ENCODE peak calls at places on chromosomes 7 and 10, in seven cellular contexts. One of them, this sample, is unnamed.

GRCh38 chr7:33412336-33412735 is 283.0 kb downstream of the BBS9 start:
- DNase-seq in MM.1S: no peak
- DNase-seq in left ventricle myocardium inferior: no peak
- DNase-seq in endodermal cell: no peak
- DNase-seq in heart left ventricle: no peak
- DNase-seq in cardiac fibroblast: no peak
- DNase-seq in HFFc6: no peak
- DNase-seq in this sample: no peak

GRCh38 chr7:127678947-127679346 is 27.0 kb downstream of the SND1 start:
- DNase-seq in MM.1S: no peak
- DNase-seq in left ventricle myocardium inferior: no peak
- DNase-seq in endodermal cell: no peak
- DNase-seq in heart left ventricle: no peak
- DNase-seq in cardiac fibroblast: peak
- DNase-seq in HFFc6: peak
- DNase-seq in this sample: no peak

GRCh38 chr10:23656735-23657134 is 217.9 kb downstream of the OTUD1 start:
- DNase-seq in MM.1S: peak
- DNase-seq in left ventricle myocardium inferior: no peak
- DNase-seq in endodermal cell: peak
- DNase-seq in heart left ventricle: no peak
- DNase-seq in cardiac fibroblast: peak
- DNase-seq in HFFc6: no peak
- DNase-seq in this sample: no peak

GRCh38 chr7:108017776-108018151 is 14.8 kb upstream of the LAMB1 start:
- DNase-seq in MM.1S: no peak
- DNase-seq in left ventricle myocardium inferior: no peak
- DNase-seq in endodermal cell: no peak
- DNase-seq in heart left ventricle: no peak
- DNase-seq in cardiac fibroblast: no peak
- DNase-seq in HFFc6: no peak
- DNase-seq in this sample: no peak

GRCh38 chr7:16647435-16647960 is 1.5 kb downstream of the BZW2 start:
- DNase-seq in MM.1S: no peak
- DNase-seq in left ventricle myocardium inferior: no peak
- DNase-seq in endodermal cell: no peak
- DNase-seq in heart left ventricle: no peak
- DNase-seq in cardiac fibroblast: no peak
- DNase-seq in HFFc6: no peak
- DNase-seq in this sample: no peak

GRCh38 chr10:129719889-129720590 is 244.0 kb downstream of the EBF3 start:
- DNase-seq in MM.1S: no peak
- DNase-seq in left ventricle myocardium inferior: no peak
- DNase-seq in endodermal cell: no peak
- DNase-seq in heart left ventricle: peak
- DNase-seq in cardiac fibroblast: no peak
- DNase-seq in HFFc6: no peak
- DNase-seq in this sample: no peak

GRCh38 chr7:131689662-131690234 is 133.3 kb upstream of the PODXL start:
- DNase-seq in MM.1S: no peak
- DNase-seq in left ventricle myocardium inferior: no peak
- DNase-seq in endodermal cell: no peak
- DNase-seq in heart left ventricle: no peak
- DNase-seq in cardiac fibroblast: no peak
- DNase-seq in HFFc6: no peak
- DNase-seq in this sample: no peak

GRCh38 chr10:107067843-107068242 is 96.7 kb downstream of the SORCS1 start:
- DNase-seq in MM.1S: no peak
- DNase-seq in left ventricle myocardium inferior: no peak
- DNase-seq in endodermal cell: no peak
- DNase-seq in heart left ventricle: no peak
- DNase-seq in cardiac fibroblast: no peak
- DNase-seq in HFFc6: no peak
- DNase-seq in this sample: no peak

GRCh38 chr10:17383801-17384445 is 70.5 kb downstream of the ST8SIA6 start:
- DNase-seq in MM.1S: no peak
- DNase-seq in left ventricle myocardium inferior: no peak
- DNase-seq in endodermal cell: no peak
- DNase-seq in heart left ventricle: peak
- DNase-seq in cardiac fibroblast: no peak
- DNase-seq in HFFc6: no peak
- DNase-seq in this sample: no peak

GRCh38 chr10:71314028-71314693 is 4.9 kb upstream of the SLC29A3 start:
- DNase-seq in MM.1S: peak
- DNase-seq in left ventricle myocardium inferior: peak
- DNase-seq in endodermal cell: peak
- DNase-seq in heart left ventricle: peak
- DNase-seq in cardiac fibroblast: peak
- DNase-seq in HFFc6: no peak
- DNase-seq in this sample: peak

GRCh38 chr7:84196007-84196551 is 1.5 kb upstream of the SEMA3A start:
- DNase-seq in MM.1S: no peak
- DNase-seq in left ventricle myocardium inferior: no peak
- DNase-seq in endodermal cell: peak
- DNase-seq in heart left ventricle: no peak
- DNase-seq in cardiac fibroblast: peak
- DNase-seq in HFFc6: peak
- DNase-seq in this sample: no peak

GRCh38 chr7:74032191-74032490 is 4.2 kb downstream of the ELN start:
- DNase-seq in MM.1S: no peak
- DNase-seq in left ventricle myocardium inferior: peak
- DNase-seq in endodermal cell: no peak
- DNase-seq in heart left ventricle: peak
- DNase-seq in cardiac fibroblast: peak
- DNase-seq in HFFc6: peak
- DNase-seq in this sample: no peak

GRCh38 chr10:14102056-14102455 is 228.7 kb downstream of the FRMD4A start:
- DNase-seq in MM.1S: no peak
- DNase-seq in left ventricle myocardium inferior: no peak
- DNase-seq in endodermal cell: peak
- DNase-seq in heart left ventricle: no peak
- DNase-seq in cardiac fibroblast: peak
- DNase-seq in HFFc6: no peak
- DNase-seq in this sample: no peak

GRCh38 chr10:70811881-70812280 is 3.9 kb upstream of the SGPL1 start:
- DNase-seq in MM.1S: no peak
- DNase-seq in left ventricle myocardium inferior: no peak
- DNase-seq in endodermal cell: no peak
- DNase-seq in heart left ventricle: no peak
- DNase-seq in cardiac fibroblast: no peak
- DNase-seq in HFFc6: no peak
- DNase-seq in this sample: no peak

GRCh38 chr10:128537888-128538287 is 411.7 kb upstream of the MKI67 start:
- DNase-seq in MM.1S: no peak
- DNase-seq in left ventricle myocardium inferior: no peak
- DNase-seq in endodermal cell: no peak
- DNase-seq in heart left ventricle: no peak
- DNase-seq in cardiac fibroblast: no peak
- DNase-seq in HFFc6: no peak
- DNase-seq in this sample: no peak

GRCh38 chr10:66925896-66926719 is at the start of gene LRRTM3:
- DNase-seq in MM.1S: peak
- DNase-seq in left ventricle myocardium inferior: peak
- DNase-seq in endodermal cell: peak
- DNase-seq in heart left ventricle: peak
- DNase-seq in cardiac fibroblast: peak
- DNase-seq in HFFc6: peak
- DNase-seq in this sample: no peak

GRCh38 chr7:21261627-21262564 is 166.0 kb upstream of the SP4 start:
- DNase-seq in MM.1S: peak
- DNase-seq in left ventricle myocardium inferior: no peak
- DNase-seq in endodermal cell: peak
- DNase-seq in heart left ventricle: no peak
- DNase-seq in cardiac fibroblast: peak
- DNase-seq in HFFc6: peak
- DNase-seq in this sample: peak

GRCh38 chr7:126720232-126720631 is 532.5 kb downstream of the GRM8 start:
- DNase-seq in MM.1S: peak
- DNase-seq in left ventricle myocardium inferior: no peak
- DNase-seq in endodermal cell: no peak
- DNase-seq in heart left ventricle: no peak
- DNase-seq in cardiac fibroblast: no peak
- DNase-seq in HFFc6: no peak
- DNase-seq in this sample: no peak

GRCh38 chr10:63675171-63675570 is 154.0 kb downstream of the REEP3 start:
- DNase-seq in MM.1S: no peak
- DNase-seq in left ventricle myocardium inferior: no peak
- DNase-seq in endodermal cell: no peak
- DNase-seq in heart left ventricle: no peak
- DNase-seq in cardiac fibroblast: no peak
- DNase-seq in HFFc6: peak
- DNase-seq in this sample: no peak

DNA sequence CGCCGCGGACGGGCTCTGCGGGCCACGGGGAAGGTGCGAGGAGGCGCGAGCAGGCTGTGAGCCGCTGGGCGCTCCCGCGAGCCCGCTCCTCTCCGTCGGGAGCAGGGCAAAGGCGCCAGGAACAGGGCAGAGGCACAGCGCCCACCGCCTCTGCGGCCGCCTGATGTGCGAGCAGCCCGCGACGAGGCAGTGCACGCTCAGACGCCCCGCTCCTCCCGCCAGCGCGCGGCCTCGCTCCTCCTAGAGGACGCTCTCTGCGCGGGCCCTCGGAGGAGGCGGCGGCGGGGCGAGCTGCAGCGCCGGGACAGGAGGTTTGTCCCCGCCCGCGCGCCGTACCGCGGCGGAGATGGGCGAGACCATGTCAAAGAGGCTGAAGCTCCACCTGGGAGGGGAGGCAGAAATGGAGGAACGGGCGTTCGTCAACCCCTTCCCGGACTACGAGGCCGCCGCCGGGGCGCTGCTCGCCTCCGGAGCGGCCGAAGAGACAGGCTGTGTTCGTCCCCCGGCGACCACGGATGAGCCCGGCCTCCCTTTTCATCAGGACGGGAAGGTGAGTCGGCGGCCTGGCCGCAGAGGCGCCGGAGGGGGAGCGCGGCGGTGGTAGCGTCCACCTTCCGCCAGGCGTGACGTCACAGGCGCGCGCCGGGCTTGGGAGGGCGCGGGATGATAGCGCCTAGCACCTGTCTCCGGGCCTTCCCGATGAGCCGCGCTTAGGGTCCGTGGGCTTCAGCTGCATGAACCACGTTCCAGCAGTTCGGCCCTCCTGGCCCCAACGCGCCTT is 733 bp downstream of the LANCL2 start:
- DNase-seq in MM.1S: peak
- DNase-seq in left ventricle myocardium inferior: peak
- DNase-seq in endodermal cell: peak
- DNase-seq in heart left ventricle: peak
- DNase-seq in cardiac fibroblast: peak
- DNase-seq in HFFc6: peak
- DNase-seq in this sample: peak
- TF ChIP-seq CTCF in MM.1S: peak
- TF ChIP-seq CTCF in left ventricle myocardium inferior: peak
- TF ChIP-seq CTCF in endodermal cell: peak
- TF ChIP-seq CTCF in heart left ventricle: no peak
- TF ChIP-seq CTCF in cardiac fibroblast: no peak
- TF ChIP-seq CTCF in HFFc6: peak
- TF ChIP-seq CTCF in this sample: peak

DNA sequence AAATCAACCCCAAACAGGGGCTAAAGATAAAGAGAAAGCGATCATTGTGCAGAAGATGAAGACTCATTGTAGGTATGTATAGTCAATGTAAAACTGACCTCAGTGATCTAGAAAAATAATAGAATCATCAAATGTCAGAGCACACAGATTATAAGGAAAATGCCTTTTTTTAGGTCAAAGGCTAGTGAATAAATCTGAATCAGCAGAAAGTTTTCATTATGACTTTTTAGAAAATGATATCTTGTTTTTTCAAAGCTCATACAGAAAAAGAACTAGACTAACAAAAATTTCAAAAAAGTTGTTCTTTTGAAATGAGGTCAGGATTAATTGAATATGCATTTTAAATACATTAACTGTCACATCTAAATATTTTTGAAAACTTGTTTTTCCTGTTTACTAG is 60.2 kb upstream of the STEAP4 start:
- DNase-seq in MM.1S: no peak
- DNase-seq in left ventricle myocardium inferior: no peak
- DNase-seq in endodermal cell: no peak
- DNase-seq in heart left ventricle: no peak
- DNase-seq in cardiac fibroblast: no peak
- DNase-seq in HFFc6: no peak
- DNase-seq in this sample: no peak
- TF ChIP-seq CTCF in MM.1S: no peak
- TF ChIP-seq CTCF in left ventricle myocardium inferior: no peak
- TF ChIP-seq CTCF in endodermal cell: no peak
- TF ChIP-seq CTCF in heart left ventricle: no peak
- TF ChIP-seq CTCF in cardiac fibroblast: no peak
- TF ChIP-seq CTCF in HFFc6: no peak
- TF ChIP-seq CTCF in this sample: peak

DNA sequence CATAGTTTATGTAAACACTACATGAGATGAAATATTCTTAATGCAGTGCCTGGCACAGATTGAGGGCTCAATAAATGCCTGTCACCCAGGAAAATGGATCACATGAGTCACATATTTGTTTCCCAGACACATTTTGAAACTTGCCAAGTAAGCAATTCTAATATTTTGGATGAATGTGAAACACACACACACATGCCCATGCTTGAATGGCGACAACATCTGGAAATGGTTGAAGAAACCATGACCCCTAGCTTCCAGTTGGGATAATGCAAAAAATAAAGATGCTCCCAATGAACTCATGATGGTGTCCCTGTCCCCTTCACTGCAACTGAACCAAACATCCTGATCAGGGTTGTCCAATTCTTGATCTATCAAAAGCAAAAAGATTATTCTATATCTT is 797.3 kb downstream of the XPNPEP1 start:
- DNase-seq in MM.1S: no peak
- DNase-seq in left ventricle myocardium inferior: no peak
- DNase-seq in endodermal cell: no peak
- DNase-seq in heart left ventricle: no peak
- DNase-seq in cardiac fibroblast: no peak
- DNase-seq in HFFc6: no peak
- DNase-seq in this sample: no peak
- TF ChIP-seq CTCF in MM.1S: no peak
- TF ChIP-seq CTCF in left ventricle myocardium inferior: no peak
- TF ChIP-seq CTCF in endodermal cell: peak
- TF ChIP-seq CTCF in heart left ventricle: no peak
- TF ChIP-seq CTCF in cardiac fibroblast: no peak
- TF ChIP-seq CTCF in HFFc6: peak
- TF ChIP-seq CTCF in this sample: no peak

DNA sequence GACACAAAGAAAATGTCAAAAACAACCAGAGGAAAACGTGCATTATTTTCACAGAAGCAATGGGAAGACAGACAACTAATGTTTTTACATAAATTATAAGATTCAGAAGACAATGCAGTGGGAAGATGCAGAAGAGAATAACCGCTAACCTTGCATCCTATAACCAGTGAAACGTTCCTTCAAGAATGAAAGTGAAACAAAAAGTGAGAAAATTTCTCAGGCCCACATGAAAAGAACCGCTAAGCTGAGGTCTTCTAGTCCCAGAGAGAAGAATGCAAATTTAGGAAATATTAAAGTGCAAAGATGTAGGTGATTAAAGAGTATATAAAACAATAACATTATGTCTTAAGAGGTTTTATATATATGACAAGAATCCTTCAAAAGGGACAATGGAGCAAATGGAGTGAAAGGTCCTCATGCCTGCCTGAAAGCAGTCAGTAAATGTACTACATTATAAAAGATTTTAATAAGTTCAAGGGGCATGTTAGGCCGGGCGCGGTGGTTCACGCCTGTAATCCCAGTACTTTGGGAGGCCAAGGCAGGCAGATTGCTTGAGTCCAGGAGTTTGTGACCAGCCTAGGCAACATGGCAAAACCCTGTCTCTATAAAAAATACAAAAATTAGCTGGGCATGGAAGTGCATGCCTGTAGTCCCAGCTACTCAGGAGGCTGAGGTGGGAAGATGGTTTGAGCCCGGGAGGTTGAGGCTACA is 43.1 kb upstream of the DDC start:
- DNase-seq in MM.1S: peak
- DNase-seq in left ventricle myocardium inferior: no peak
- DNase-seq in endodermal cell: no peak
- DNase-seq in heart left ventricle: no peak
- DNase-seq in cardiac fibroblast: no peak
- DNase-seq in HFFc6: no peak
- DNase-seq in this sample: no peak
- TF ChIP-seq CTCF in MM.1S: no peak
- TF ChIP-seq CTCF in left ventricle myocardium inferior: no peak
- TF ChIP-seq CTCF in endodermal cell: no peak
- TF ChIP-seq CTCF in heart left ventricle: no peak
- TF ChIP-seq CTCF in cardiac fibroblast: no peak
- TF ChIP-seq CTCF in HFFc6: no peak
- TF ChIP-seq CTCF in this sample: no peak